ENCODE peak calls at places on chromosomes 12 and 14, in seven cellular contexts. S, J, O, P, X, Q and F are unnamed samples.

GRCh38 chr14:96403409-96403808 is 11.5 kb downstream of the AK7 start:
- DNase-seq in Q (no peak), X (no peak), J (no peak), O (no peak), P (no peak), S (no peak), F (no peak)

GRCh38 chr12:29895966-29896365 is 112.2 kb upstream of the TMTC1 start:
- DNase-seq in P (no peak), X (no peak), J (no peak), S (no peak), O (no peak), Q (no peak), F (no peak)

GRCh38 chr14:83047436-83047835 is 1513.8 kb upstream of the SEL1L start:
- DNase-seq in S (no peak), J (no peak), O (no peak), Q (no peak), X (no peak), P (no peak), F (no peak)

GRCh38 chr14:101241807-101242278 is 319.5 kb upstream of the DIO3 start:
- DNase-seq in X (no peak), O (no peak), S (no peak), J (no peak), P (no peak), Q (no peak), F (no peak)

GRCh38 chr14:96281486-96281885 is 25.5 kb downstream of the BDKRB1 start:
- DNase-seq in S (no peak), P (no peak), X (no peak), Q (peak), O (no peak), J (no peak), F (no peak)

GRCh38 chr12:31594681-31595080 is 3.7 kb upstream of the DENND5B start:
- DNase-seq in S (no peak), O (no peak), Q (no peak), X (no peak), P (no peak), J (peak), F (peak)

GRCh38 chr14:58731465-58732330 is 93.9 kb downstream of the DACT1 start:
- DNase-seq in Q (peak), O (peak), P (no peak), J (peak), X (peak), S (no peak), F (peak)

GRCh38 chr14:23578560-23579310 is at the start of gene JPH4:
- DNase-seq in J (no peak), Q (no peak), O (no peak), P (no peak), X (no peak), S (no peak), F (no peak)

GRCh38 chr14:60760648-60761364 is 26.2 kb downstream of the MNAT1 start:
- DNase-seq in P (peak), X (peak), O (peak), J (no peak), S (no peak), Q (no peak), F (no peak)

GRCh38 chr12:117098361-117099217 is 627 bp downstream of the TESC start:
- DNase-seq in S (peak), J (no peak), P (no peak), Q (no peak), X (no peak), O (no peak), F (no peak)

GRCh38 chr12:29818925-29819324 is 35.2 kb upstream of the TMTC1 start:
- DNase-seq in X (no peak), P (no peak), J (no peak), S (no peak), Q (no peak), O (no peak), F (peak)

GRCh38 chr14:69207435-69208041 is 16.2 kb downstream of the EXD2 start:
- DNase-seq in S (no peak), P (no peak), J (no peak), Q (no peak), X (no peak), O (no peak), F (no peak)

GRCh38 chr12:96907681-96908163 is 665 bp downstream of the NEDD1 start:
- DNase-seq in J (peak), O (no peak), Q (peak), X (peak), S (peak), P (no peak), F (peak)

GRCh38 chr12:27015730-27016076 is 1.5 kb upstream of the TM7SF3 start:
- DNase-seq in S (peak), X (peak), P (no peak), Q (peak), O (peak), J (peak), F (peak)

GRCh38 chr12:89319111-89319510 is 33.2 kb downstream of the DUSP6 start:
- DNase-seq in J (no peak), P (no peak), S (no peak), O (no peak), X (peak), Q (peak), F (peak)

GRCh38 chr12:89316705-89317139 is 35.6 kb downstream of the DUSP6 start:
- DNase-seq in X (no peak), P (no peak), Q (no peak), S (no peak), O (no peak), J (no peak), F (no peak)

GRCh38 chr12:89320735-89321134 is 31.6 kb downstream of the DUSP6 start:
- DNase-seq in S (no peak), O (no peak), X (no peak), Q (no peak), P (no peak), J (no peak), F (no peak)

GRCh38 chr12:89323568-89324218 is 28.6 kb downstream of the DUSP6 start:
- DNase-seq in P (no peak), O (no peak), J (no peak), S (no peak), X (no peak), Q (no peak), F (no peak)

DNA sequence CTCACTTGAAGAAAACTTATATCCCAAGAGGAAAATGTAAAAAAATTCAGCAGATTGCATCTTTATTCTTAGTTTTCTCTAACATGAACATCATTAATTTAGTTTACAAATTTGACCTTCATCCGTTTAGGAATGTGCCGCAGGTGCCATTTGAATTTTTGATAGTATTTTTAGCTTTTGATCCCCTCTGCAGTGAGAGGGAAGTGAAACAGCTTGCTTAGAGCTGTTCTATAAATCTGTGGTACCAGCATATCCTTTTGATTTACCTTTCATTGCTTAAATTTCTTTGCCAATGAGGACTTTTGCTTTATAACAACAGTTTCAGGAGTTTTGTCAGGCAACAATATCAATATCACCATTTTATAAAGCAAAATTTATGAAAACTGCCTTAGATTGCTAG is 32.7 kb downstream of the DUSP6 start:
- DNase-seq in O (no peak), J (no peak), S (no peak), Q (no peak), P (no peak), X (no peak), F (no peak)
- H3K9ac ChIP-seq in O (no peak), J (no peak), S (no peak), Q (no peak), P (no peak), X (no peak), F (no peak)

DNA sequence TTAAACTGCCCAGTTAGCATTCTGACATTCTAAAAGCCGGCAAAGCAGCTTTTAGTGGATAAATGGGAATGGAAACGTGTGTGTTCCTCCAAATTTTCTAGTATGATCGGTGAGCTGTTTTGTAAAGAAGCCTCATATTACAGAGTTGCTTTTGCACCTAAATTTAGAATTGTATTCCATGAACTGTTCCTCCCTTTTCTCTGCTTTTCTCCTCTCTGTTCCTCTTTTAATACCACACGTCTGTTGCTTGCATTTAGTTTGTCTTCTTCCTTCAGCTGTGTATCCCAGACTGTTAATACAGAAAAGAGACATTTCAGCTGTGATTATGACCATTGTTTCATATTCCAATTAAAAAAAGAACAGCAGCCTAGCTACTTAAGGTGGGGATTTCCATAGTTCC is 10.8 kb downstream of the DYRK2 start:
- DNase-seq in X (no peak), S (no peak), J (no peak), P (no peak), Q (no peak), O (no peak), F (no peak)
- TF ChIP-seq EZH2 in X (no peak), S (no peak), J (no peak), P (no peak), Q (no peak), O (no peak), F (no peak)

GRCh38 chr12:46368684-46369083 is 3.9 kb downstream of the SLC38A2 start:
- DNase-seq in J (no peak), O (no peak), Q (no peak), X (no peak), P (no peak), S (no peak), F (no peak)

GRCh38 chr12:46365951-46366379 is 6.6 kb downstream of the SLC38A2 start:
- DNase-seq in X (no peak), Q (no peak), J (no peak), S (no peak), P (no peak), O (no peak), F (no peak)

GRCh38 chr12:46366771-46367170 is 5.8 kb downstream of the SLC38A2 start:
- DNase-seq in S (no peak), J (no peak), Q (no peak), X (no peak), O (no peak), P (no peak), F (no peak)

GRCh38 chr12:46368138-46368537 is 4.4 kb downstream of the SLC38A2 start:
- DNase-seq in X (no peak), J (no peak), P (no peak), Q (no peak), S (no peak), O (no peak), F (no peak)

DNA sequence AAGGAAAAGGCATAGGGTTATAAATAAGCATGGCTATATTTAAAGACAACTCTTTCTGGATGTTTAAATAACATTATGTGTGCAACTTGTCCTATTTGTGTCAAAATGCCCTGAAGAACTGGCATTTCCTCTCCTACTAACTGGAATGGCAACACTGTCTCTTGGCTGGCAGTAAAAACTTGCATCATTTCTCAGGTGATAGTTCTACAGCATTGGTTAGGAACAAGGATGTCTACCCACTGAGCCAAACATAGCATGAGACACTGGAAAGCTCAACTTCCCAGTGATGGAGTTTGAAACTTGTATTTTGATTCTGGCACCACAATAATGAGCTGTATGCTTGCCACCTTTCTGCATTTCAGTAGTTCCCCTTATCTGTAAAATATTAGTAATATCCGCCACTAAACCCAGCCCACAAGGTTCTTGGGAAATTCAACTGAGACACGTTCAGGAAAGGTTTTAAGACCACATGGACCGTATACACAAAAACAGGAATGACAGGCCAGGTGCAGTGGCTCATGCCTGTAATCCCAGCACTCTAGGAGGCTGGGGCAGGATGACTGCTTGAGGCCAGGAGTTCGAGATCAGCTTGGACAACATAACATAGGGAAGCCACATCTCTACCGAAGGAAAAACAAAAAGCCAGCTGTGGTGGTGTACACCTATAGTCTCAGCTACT is 5.1 kb downstream of the SLC38A2 start:
- DNase-seq in Q (no peak), X (peak), S (no peak), O (no peak), J (no peak), P (no peak), F (no peak)
- H3K9ac ChIP-seq in Q (peak), X (peak), S (no peak), O (no peak), J (peak), P (no peak), F (peak)

GRCh38 chr12:54029529-54030441 is 1.5 kb downstream of the HOXC6 start:
- DNase-seq in O (no peak), S (no peak), J (no peak), P (no peak), Q (no peak), X (no peak), F (peak)
- TF ChIP-seq EZH2 in O (no peak), S (no peak), J (peak), P (peak), Q (peak), X (no peak), F (no peak)

GRCh38 chr12:65891219-65891618 is 66.9 kb downstream of the HMGA2 start:
- DNase-seq in O (no peak), X (no peak), S (no peak), Q (peak), J (peak), P (no peak), F (peak)

GRCh38 chr12:65894624-65895023 is 70.3 kb downstream of the HMGA2 start:
- DNase-seq in X (no peak), O (no peak), J (no peak), Q (no peak), P (no peak), S (no peak), F (no peak)

GRCh38 chr12:65891987-65892481 is 67.8 kb downstream of the HMGA2 start:
- DNase-seq in P (no peak), O (peak), S (no peak), Q (peak), J (peak), X (peak), F (peak)

GRCh38 chr12:65894127-65894526 is 69.8 kb downstream of the HMGA2 start:
- DNase-seq in S (no peak), X (no peak), O (no peak), P (no peak), J (no peak), Q (no peak), F (peak)

DNA sequence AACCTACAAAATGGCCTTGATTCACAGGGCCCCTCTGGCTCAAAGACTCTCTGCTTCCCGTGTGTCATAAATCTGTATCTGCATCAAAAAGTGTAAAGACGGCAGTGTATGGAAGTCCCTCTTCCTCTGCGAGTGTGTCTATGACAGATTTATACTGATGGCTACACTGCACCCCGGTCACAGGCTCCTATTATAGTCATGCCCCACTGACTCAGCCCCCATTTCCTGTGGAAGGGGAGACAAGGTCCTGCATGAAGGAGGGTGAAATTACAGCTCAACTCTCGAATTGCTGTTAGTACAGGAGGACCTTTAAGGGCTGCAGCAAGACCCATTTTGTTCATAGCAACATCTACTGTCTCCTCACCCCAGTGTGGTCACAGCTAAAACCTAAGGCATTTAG is 68.6 kb downstream of the HMGA2 start:
- DNase-seq in S (no peak), P (no peak), Q (peak), O (no peak), J (peak), X (peak), F (peak)
- H3K9ac ChIP-seq in S (no peak), P (no peak), Q (peak), O (peak), J (peak), X (peak), F (peak)

GRCh38 chr14:73784065-73784987 is 67.3 kb upstream of the PTGR2 start:
- DNase-seq in P (no peak), S (no peak), O (no peak), X (peak), Q (peak), J (peak), F (peak)
- TF ChIP-seq EZH2 in P (no peak), S (no peak), O (no peak), X (no peak), Q (no peak), J (no peak), F (no peak)